ENCODE peak calls at places on chromosomes 4 and X, in ten cellular contexts. R is amygdala; K is colonic mucosa; J is MV-4-11; H is HCEC 1CT; Q is AML-193; A is posterior vena cava; X is CD4-positive, alpha-beta T cell; O is vagina; B is HFFc6. W is an unnamed sample.

GRCh38 chr4:22881416-22881815 is 188.7 kb downstream of the GBA3 start:
- DNase-seq in R (no peak), K (no peak), J (no peak), H (no peak), Q (no peak), A (no peak), X (no peak), O (no peak), B (no peak), W (no peak)

GRCh38 chr4:174474457-174475075 is 47.7 kb downstream of the HPGD start:
- DNase-seq in R (no peak), K (no peak), J (no peak), H (no peak), Q (no peak), A (no peak), X (no peak), O (no peak), B (no peak), W (no peak)

GRCh38 chr4:78336093-78336943 is 215.3 kb upstream of the ANXA3 start:
- DNase-seq in R (no peak), K (no peak), J (no peak), H (no peak), Q (no peak), A (no peak), X (no peak), O (no peak), B (no peak), W (no peak)

GRCh38 chrX:71650333-71650969 is 16.9 kb upstream of the LOC101059915 start:
- DNase-seq in R (no peak), K (peak), J (peak), H (no peak), Q (peak), A (no peak), X (no peak), O (no peak), B (no peak), W (no peak)

GRCh38 chrX:2697306-2697705 is 6.2 kb downstream of the CD99 start:
- DNase-seq in R (no peak), K (no peak), J (no peak), H (no peak), Q (no peak), A (peak), X (no peak), O (no peak), B (no peak), W (no peak)

GRCh38 chr4:150385606-150386005 is 196.3 kb upstream of the MAB21L2 start:
- DNase-seq in R (no peak), K (no peak), J (peak), H (peak), Q (no peak), A (no peak), X (no peak), O (no peak), B (peak), W (no peak)

GRCh38 chrX:81120270-81120935 is 81.3 kb downstream of the HMGN5 start:
- DNase-seq in R (no peak), K (peak), J (no peak), H (no peak), Q (peak), A (no peak), X (no peak), O (no peak), B (no peak), W (peak)

GRCh38 chrX:130402211-130402684 is 461 bp downstream of the RBMX2 start:
- DNase-seq in R (no peak), K (no peak), J (no peak), H (peak), Q (no peak), A (no peak), X (no peak), O (no peak), B (no peak), W (no peak)

GRCh38 chr4:85200106-85200505 is 233.6 kb upstream of the WDFY3 start:
- DNase-seq in R (no peak), K (no peak), J (no peak), H (no peak), Q (no peak), A (no peak), X (no peak), O (no peak), B (no peak), W (no peak)

GRCh38 chr4:77449162-77449561 is 156.5 kb upstream of the CXCL13 start:
- DNase-seq in R (no peak), K (no peak), J (no peak), H (no peak), Q (no peak), A (no peak), X (no peak), O (no peak), B (no peak), W (no peak)

GRCh38 chrX:51336584-51336983 is 4.0 kb downstream of the NUDT10 start:
- DNase-seq in R (no peak), K (no peak), J (no peak), H (no peak), Q (peak), A (no peak), X (no peak), O (no peak), B (peak), W (no peak)

W was measured in anterior cingulate cortex.